ENCODE peak calls at places on chromosomes 2 and 18, in five cellular contexts. One of them, this sample, is unnamed.

GRCh38 chr2:184558713-184559464 is 39.4 kb upstream of the ZNF804A start:
- DNase-seq in AG04450: no peak
- DNase-seq in astrocyte: peak
- DNase-seq in GM13977: no peak
- DNase-seq in mucosa of descending colon: no peak
- DNase-seq in this sample: no peak

GRCh38 chr2:231460073-231460861 is 4.0 kb downstream of the NCL start:
- DNase-seq in astrocyte: no peak
- DNase-seq in AG04450: no peak
- DNase-seq in mucosa of descending colon: no peak
- DNase-seq in GM13977: no peak
- DNase-seq in this sample: no peak

GRCh38 chr2:9074930-9075329 is 71.4 kb upstream of the MBOAT2 start:
- DNase-seq in GM13977: no peak
- DNase-seq in mucosa of descending colon: no peak
- DNase-seq in astrocyte: no peak
- DNase-seq in AG04450: no peak
- DNase-seq in this sample: no peak

GRCh38 chr2:239239607-239240479 is 161.0 kb downstream of the HDAC4 start:
- DNase-seq in GM13977: no peak
- DNase-seq in mucosa of descending colon: no peak
- DNase-seq in AG04450: no peak
- DNase-seq in astrocyte: no peak
- DNase-seq in this sample: no peak

GRCh38 chr2:50763776-50764175 is 268.2 kb downstream of the NRXN1 start:
- DNase-seq in AG04450: no peak
- DNase-seq in astrocyte: no peak
- DNase-seq in mucosa of descending colon: no peak
- DNase-seq in GM13977: no peak
- DNase-seq in this sample: no peak

GRCh38 chr18:63702660-63703059 is at the start of gene SERPINB11:
- DNase-seq in astrocyte: no peak
- DNase-seq in GM13977: no peak
- DNase-seq in AG04450: no peak
- DNase-seq in mucosa of descending colon: no peak
- DNase-seq in this sample: no peak

GRCh38 chr2:18425186-18425585 is 135.3 kb downstream of the RDH14 start:
- DNase-seq in GM13977: no peak
- DNase-seq in astrocyte: no peak
- DNase-seq in mucosa of descending colon: no peak
- DNase-seq in AG04450: no peak
- DNase-seq in this sample: no peak

GRCh38 chr2:2805263-2805662 is 474.2 kb upstream of the MYT1L start:
- DNase-seq in mucosa of descending colon: no peak
- DNase-seq in astrocyte: no peak
- DNase-seq in AG04450: no peak
- DNase-seq in GM13977: no peak
- DNase-seq in this sample: no peak

GRCh38 chr2:4635289-4635688 is 931.9 kb downstream of the DCDC2C start:
- DNase-seq in astrocyte: no peak
- DNase-seq in mucosa of descending colon: no peak
- DNase-seq in GM13977: no peak
- DNase-seq in AG04450: no peak
- DNase-seq in this sample: no peak

GRCh38 chr18:62287753-62288668 is 37.1 kb upstream of the TNFRSF11A start:
- DNase-seq in GM13977: no peak
- DNase-seq in astrocyte: no peak
- DNase-seq in mucosa of descending colon: no peak
- DNase-seq in AG04450: no peak
- DNase-seq in this sample: no peak

GRCh38 chr2:218290316-218291261 is 1.7 kb downstream of the TMBIM1 start:
- DNase-seq in mucosa of descending colon: peak
- DNase-seq in GM13977: peak
- DNase-seq in astrocyte: no peak
- DNase-seq in AG04450: no peak
- DNase-seq in this sample: no peak

GRCh38 chr2:225761396-225761795 is 361.9 kb downstream of the NYAP2 start:
- DNase-seq in astrocyte: no peak
- DNase-seq in AG04450: no peak
- DNase-seq in mucosa of descending colon: no peak
- DNase-seq in GM13977: no peak
- DNase-seq in this sample: no peak

GRCh38 chr2:204628926-204629661 is 83.8 kb downstream of the PARD3B start:
- DNase-seq in AG04450: no peak
- DNase-seq in GM13977: no peak
- DNase-seq in astrocyte: peak
- DNase-seq in mucosa of descending colon: no peak
- DNase-seq in this sample: no peak

GRCh38 chr2:74148457-74149248 is 941 bp upstream of the BOLA3 start:
- DNase-seq in astrocyte: no peak
- DNase-seq in GM13977: no peak
- DNase-seq in AG04450: no peak
- DNase-seq in mucosa of descending colon: no peak
- DNase-seq in this sample: no peak

GRCh38 chr2:48356701-48357322 is 173.1 kb upstream of the STON1 start:
- DNase-seq in astrocyte: peak
- DNase-seq in mucosa of descending colon: no peak
- DNase-seq in GM13977: no peak
- DNase-seq in AG04450: peak
- DNase-seq in this sample: no peak

GRCh38 chr2:143398701-143399260 is 269.6 kb downstream of the ARHGAP15 start:
- DNase-seq in GM13977: no peak
- DNase-seq in mucosa of descending colon: no peak
- DNase-seq in astrocyte: no peak
- DNase-seq in AG04450: no peak
- DNase-seq in this sample: no peak

GRCh38 chr2:25184254-25184653 is 15.9 kb upstream of the POMC start:
- DNase-seq in GM13977: no peak
- DNase-seq in astrocyte: no peak
- DNase-seq in mucosa of descending colon: no peak
- DNase-seq in AG04450: no peak
- DNase-seq in this sample: no peak

GRCh38 chr2:167582619-167583018 is 664.8 kb downstream of the STK39 start:
- DNase-seq in mucosa of descending colon: no peak
- DNase-seq in astrocyte: no peak
- DNase-seq in GM13977: no peak
- DNase-seq in AG04450: no peak
- DNase-seq in this sample: no peak

GRCh38 chr2:29123584-29124349 is 8.6 kb downstream of the CLIP4 start:
- DNase-seq in GM13977: no peak
- DNase-seq in astrocyte: peak
- DNase-seq in mucosa of descending colon: no peak
- DNase-seq in AG04450: no peak
- DNase-seq in this sample: peak

GRCh38 chr2:212282596-212283330 is 255.8 kb downstream of the ERBB4 start:
- DNase-seq in GM13977: no peak
- DNase-seq in mucosa of descending colon: no peak
- DNase-seq in astrocyte: peak
- DNase-seq in AG04450: no peak
- DNase-seq in this sample: no peak

DNA sequence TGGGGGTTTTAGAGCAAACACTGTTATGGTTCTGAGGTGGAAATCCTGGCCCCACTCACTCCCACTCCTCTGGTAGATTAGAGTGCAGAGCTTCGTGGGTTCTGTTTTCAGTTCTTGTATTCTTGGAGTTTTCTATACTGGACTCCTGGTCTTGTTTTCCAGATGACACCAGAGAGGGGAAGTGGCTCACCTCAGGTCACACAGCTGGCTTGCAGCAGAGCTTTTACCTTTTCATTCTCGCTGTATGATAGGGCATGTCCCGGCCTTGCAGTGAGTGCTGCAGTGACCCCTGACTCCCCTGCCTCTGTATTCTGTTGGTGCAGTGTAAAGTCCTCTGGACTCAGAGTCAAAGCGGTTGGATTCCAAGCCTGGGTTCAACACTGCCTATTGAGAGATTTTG is 148.9 kb upstream of the MEX3C start:
- DNase-seq in astrocyte: no peak
- DNase-seq in GM13977: no peak
- DNase-seq in AG04450: no peak
- DNase-seq in mucosa of descending colon: no peak
- DNase-seq in this sample: no peak
- TF ChIP-seq CTCF in astrocyte: no peak
- TF ChIP-seq CTCF in GM13977: no peak
- TF ChIP-seq CTCF in AG04450: no peak
- TF ChIP-seq CTCF in mucosa of descending colon: no peak
- TF ChIP-seq CTCF in this sample: no peak

GRCh38 chr2:262117-262516 is 1.7 kb downstream of the SH3YL1 start:
- DNase-seq in mucosa of descending colon: no peak
- DNase-seq in AG04450: no peak
- DNase-seq in GM13977: no peak
- DNase-seq in astrocyte: no peak
- DNase-seq in this sample: peak
- TF ChIP-seq CTCF in mucosa of descending colon: no peak
- TF ChIP-seq CTCF in AG04450: no peak
- TF ChIP-seq CTCF in GM13977: no peak
- TF ChIP-seq CTCF in astrocyte: no peak
- TF ChIP-seq CTCF in this sample: no peak

GRCh38 chr2:175308005-175308404 is 126.5 kb upstream of the ATP5MC3 start:
- DNase-seq in AG04450: no peak
- DNase-seq in astrocyte: no peak
- DNase-seq in mucosa of descending colon: no peak
- DNase-seq in GM13977: no peak
- DNase-seq in this sample: no peak

GRCh38 chr2:175310813-175311504 is 129.4 kb upstream of the ATP5MC3 start:
- DNase-seq in astrocyte: no peak
- DNase-seq in mucosa of descending colon: no peak
- DNase-seq in AG04450: no peak
- DNase-seq in GM13977: no peak
- DNase-seq in this sample: no peak

GRCh38 chr2:175304541-175304940 is 123.0 kb upstream of the ATP5MC3 start:
- DNase-seq in astrocyte: no peak
- DNase-seq in AG04450: no peak
- DNase-seq in GM13977: no peak
- DNase-seq in mucosa of descending colon: no peak
- DNase-seq in this sample: no peak

GRCh38 chr2:175312137-175312536 is 130.6 kb upstream of the ATP5MC3 start:
- DNase-seq in GM13977: no peak
- DNase-seq in mucosa of descending colon: no peak
- DNase-seq in AG04450: no peak
- DNase-seq in astrocyte: no peak
- DNase-seq in this sample: no peak

DNA sequence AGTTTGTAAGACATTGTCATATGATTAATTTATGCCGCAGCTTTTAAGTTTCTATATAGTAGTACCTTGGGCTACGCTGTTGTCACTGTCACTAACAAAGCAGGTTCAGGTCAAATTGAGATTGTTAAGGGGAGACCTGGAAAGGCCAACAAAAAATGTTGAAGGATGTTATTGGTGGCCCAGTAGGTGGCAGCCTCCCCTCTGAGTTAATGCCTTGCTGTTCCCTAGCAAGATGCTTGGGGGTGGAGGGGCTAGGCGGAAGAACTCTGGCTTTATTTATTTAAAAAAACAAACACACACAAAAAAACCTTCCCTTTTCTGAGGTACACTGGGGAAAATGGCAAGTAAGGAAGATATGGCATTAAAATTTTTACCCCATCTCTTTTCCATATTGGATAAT is 128.3 kb upstream of the ATP5MC3 start:
- DNase-seq in mucosa of descending colon: no peak
- DNase-seq in GM13977: peak
- DNase-seq in astrocyte: peak
- DNase-seq in AG04450: no peak
- DNase-seq in this sample: peak
- TF ChIP-seq CTCF in mucosa of descending colon: no peak
- TF ChIP-seq CTCF in GM13977: peak
- TF ChIP-seq CTCF in astrocyte: peak
- TF ChIP-seq CTCF in AG04450: peak
- TF ChIP-seq CTCF in this sample: peak

GRCh38 chr2:186159101-186159500 is 327.0 kb upstream of the ZC3H15 start:
- DNase-seq in astrocyte: no peak
- DNase-seq in mucosa of descending colon: no peak
- DNase-seq in GM13977: no peak
- DNase-seq in AG04450: no peak
- DNase-seq in this sample: no peak
- TF ChIP-seq CTCF in astrocyte: no peak
- TF ChIP-seq CTCF in mucosa of descending colon: no peak
- TF ChIP-seq CTCF in GM13977: no peak
- TF ChIP-seq CTCF in AG04450: no peak
- TF ChIP-seq CTCF in this sample: no peak

GRCh38 chr2:240663791-240664190 is 18.9 kb downstream of the AQP12B start:
- DNase-seq in AG04450: no peak
- DNase-seq in GM13977: no peak
- DNase-seq in astrocyte: no peak
- DNase-seq in mucosa of descending colon: no peak
- DNase-seq in this sample: no peak
- TF ChIP-seq CTCF in AG04450: no peak
- TF ChIP-seq CTCF in GM13977: no peak
- TF ChIP-seq CTCF in astrocyte: no peak
- TF ChIP-seq CTCF in mucosa of descending colon: no peak
- TF ChIP-seq CTCF in this sample: no peak

DNA sequence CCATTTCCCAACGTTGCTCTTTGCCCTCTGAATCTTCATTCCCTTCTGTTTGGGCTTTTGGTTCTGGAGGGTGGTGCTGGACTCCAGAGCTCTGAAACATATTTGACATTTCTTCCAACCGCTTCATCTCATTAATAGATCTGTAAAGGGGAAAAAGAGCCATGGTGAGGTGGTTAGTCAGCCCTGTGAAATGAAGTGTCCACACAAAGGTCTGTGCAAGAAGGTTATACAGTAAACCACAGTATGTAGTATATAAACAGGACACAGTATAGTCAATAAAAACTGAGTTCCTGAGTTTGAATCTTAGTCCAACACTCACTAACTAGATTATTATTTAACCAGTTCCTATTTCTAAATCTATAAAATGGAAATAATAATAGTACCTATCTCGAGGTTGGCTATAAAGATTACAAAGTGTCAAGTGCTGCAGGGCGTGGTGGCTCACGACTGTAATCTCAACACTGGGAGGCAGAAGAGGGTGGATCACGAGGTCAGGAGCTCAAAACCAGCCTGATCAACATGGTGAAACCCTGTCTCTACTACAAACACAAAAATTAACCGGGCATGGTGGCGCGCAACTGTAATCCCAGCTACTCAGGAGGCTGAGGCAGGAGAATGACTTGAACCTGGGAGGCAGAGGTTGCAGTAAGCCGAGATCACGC is 13.1 kb downstream of the STARD7 start:
- DNase-seq in AG04450: peak
- DNase-seq in mucosa of descending colon: no peak
- DNase-seq in GM13977: no peak
- DNase-seq in astrocyte: peak
- DNase-seq in this sample: no peak
- TF ChIP-seq CTCF in AG04450: no peak
- TF ChIP-seq CTCF in mucosa of descending colon: no peak
- TF ChIP-seq CTCF in GM13977: no peak
- TF ChIP-seq CTCF in astrocyte: no peak
- TF ChIP-seq CTCF in this sample: no peak

DNA sequence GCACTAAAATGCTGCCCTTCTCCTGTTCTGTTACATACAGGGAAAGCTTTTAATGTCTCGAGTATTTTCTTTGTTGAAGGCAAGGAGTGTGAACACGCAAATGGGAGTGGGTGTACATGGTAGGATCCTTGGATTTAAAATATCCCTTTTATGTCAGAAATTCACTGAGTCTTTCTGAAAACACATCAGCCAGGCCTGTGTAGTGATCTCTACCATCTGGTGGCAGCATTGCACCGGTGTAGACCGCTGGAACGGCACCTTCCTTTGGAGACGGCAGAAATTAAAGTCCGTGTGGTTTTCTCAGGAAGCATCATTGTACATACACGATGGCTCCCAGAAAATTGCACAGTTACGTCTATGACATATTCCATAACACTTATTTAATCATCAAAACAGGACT is 515.8 kb downstream of the GALR1 start:
- DNase-seq in astrocyte: no peak
- DNase-seq in AG04450: no peak
- DNase-seq in GM13977: no peak
- DNase-seq in mucosa of descending colon: no peak
- DNase-seq in this sample: no peak
- TF ChIP-seq CTCF in astrocyte: peak
- TF ChIP-seq CTCF in AG04450: no peak
- TF ChIP-seq CTCF in GM13977: peak
- TF ChIP-seq CTCF in mucosa of descending colon: no peak
- TF ChIP-seq CTCF in this sample: no peak